ENCODE peak calls at places on chromosome 21, in nine cellular contexts. One of them, this sample, is unnamed.

GRCh38 chr21:15365751-15366392 is 301.1 kb upstream of the NRIP1 start:
- DNase-seq in lower lobe of right lung: no peak
- DNase-seq in Calu3: peak
- DNase-seq in mucosa of descending colon: no peak
- DNase-seq in WTC11: no peak
- DNase-seq in psoas muscle: no peak
- DNase-seq in CD8-positive, alpha-beta T cell: no peak
- DNase-seq in fibroblast of pulmonary artery: no peak
- DNase-seq in A549: no peak
- DNase-seq in this sample: no peak

GRCh38 chr21:36990508-36991205 is 15.8 kb upstream of the RIPPLY3 start:
- DNase-seq in fibroblast of pulmonary artery: no peak
- DNase-seq in lower lobe of right lung: no peak
- DNase-seq in A549: no peak
- DNase-seq in mucosa of descending colon: no peak
- DNase-seq in CD8-positive, alpha-beta T cell: no peak
- DNase-seq in WTC11: no peak
- DNase-seq in psoas muscle: no peak
- DNase-seq in Calu3: no peak
- DNase-seq in this sample: no peak

GRCh38 chr21:32316363-32317215 is 17.9 kb downstream of the MRAP start:
- DNase-seq in WTC11: no peak
- DNase-seq in mucosa of descending colon: no peak
- DNase-seq in lower lobe of right lung: no peak
- DNase-seq in Calu3: no peak
- DNase-seq in psoas muscle: no peak
- DNase-seq in fibroblast of pulmonary artery: no peak
- DNase-seq in A549: no peak
- DNase-seq in CD8-positive, alpha-beta T cell: no peak
- DNase-seq in this sample: no peak

GRCh38 chr21:25506887-25507286 is 100.4 kb downstream of the MRPL39 start:
- DNase-seq in Calu3: no peak
- DNase-seq in fibroblast of pulmonary artery: peak
- DNase-seq in A549: no peak
- DNase-seq in WTC11: no peak
- DNase-seq in psoas muscle: no peak
- DNase-seq in mucosa of descending colon: no peak
- DNase-seq in CD8-positive, alpha-beta T cell: no peak
- DNase-seq in lower lobe of right lung: no peak
- DNase-seq in this sample: no peak

GRCh38 chr21:36917487-36918158 is 48.8 kb downstream of the HLCS start:
- DNase-seq in mucosa of descending colon: no peak
- DNase-seq in psoas muscle: no peak
- DNase-seq in A549: peak
- DNase-seq in fibroblast of pulmonary artery: peak
- DNase-seq in Calu3: peak
- DNase-seq in lower lobe of right lung: no peak
- DNase-seq in WTC11: peak
- DNase-seq in CD8-positive, alpha-beta T cell: no peak
- DNase-seq in this sample: no peak

GRCh38 chr21:36718951-36719501 is 20.1 kb downstream of the SIM2 start:
- DNase-seq in fibroblast of pulmonary artery: no peak
- DNase-seq in Calu3: peak
- DNase-seq in psoas muscle: no peak
- DNase-seq in A549: no peak
- DNase-seq in WTC11: no peak
- DNase-seq in lower lobe of right lung: no peak
- DNase-seq in CD8-positive, alpha-beta T cell: no peak
- DNase-seq in mucosa of descending colon: peak
- DNase-seq in this sample: no peak

GRCh38 chr21:15667010-15667409 is 62.8 kb upstream of the USP25 start:
- DNase-seq in A549: no peak
- DNase-seq in psoas muscle: no peak
- DNase-seq in CD8-positive, alpha-beta T cell: no peak
- DNase-seq in WTC11: no peak
- DNase-seq in Calu3: no peak
- DNase-seq in mucosa of descending colon: no peak
- DNase-seq in fibroblast of pulmonary artery: peak
- DNase-seq in lower lobe of right lung: no peak
- DNase-seq in this sample: no peak

GRCh38 chr21:32320726-32321125 is 22.1 kb downstream of the MRAP start:
- DNase-seq in lower lobe of right lung: no peak
- DNase-seq in A549: no peak
- DNase-seq in fibroblast of pulmonary artery: no peak
- DNase-seq in CD8-positive, alpha-beta T cell: no peak
- DNase-seq in psoas muscle: no peak
- DNase-seq in Calu3: no peak
- DNase-seq in mucosa of descending colon: no peak
- DNase-seq in WTC11: no peak
- DNase-seq in this sample: no peak

GRCh38 chr21:33299181-33299752 is 25.5 kb upstream of the IFNAR1 start:
- DNase-seq in lower lobe of right lung: no peak
- DNase-seq in psoas muscle: no peak
- DNase-seq in A549: no peak
- DNase-seq in WTC11: no peak
- DNase-seq in fibroblast of pulmonary artery: no peak
- DNase-seq in CD8-positive, alpha-beta T cell: peak
- DNase-seq in mucosa of descending colon: peak
- DNase-seq in Calu3: peak
- DNase-seq in this sample: peak

GRCh38 chr21:27423906-27424595 is 457.2 kb upstream of the ADAMTS5 start:
- DNase-seq in mucosa of descending colon: no peak
- DNase-seq in A549: no peak
- DNase-seq in Calu3: peak
- DNase-seq in lower lobe of right lung: no peak
- DNase-seq in fibroblast of pulmonary artery: peak
- DNase-seq in WTC11: no peak
- DNase-seq in psoas muscle: no peak
- DNase-seq in CD8-positive, alpha-beta T cell: no peak
- DNase-seq in this sample: no peak

GRCh38 chr21:32545948-32546441 is 39.3 kb downstream of the TCP10L start:
- DNase-seq in CD8-positive, alpha-beta T cell: no peak
- DNase-seq in psoas muscle: no peak
- DNase-seq in lower lobe of right lung: no peak
- DNase-seq in Calu3: no peak
- DNase-seq in WTC11: no peak
- DNase-seq in A549: no peak
- DNase-seq in fibroblast of pulmonary artery: peak
- DNase-seq in mucosa of descending colon: no peak
- DNase-seq in this sample: no peak

GRCh38 chr21:15552914-15553491 is 176.8 kb upstream of the USP25 start:
- DNase-seq in lower lobe of right lung: no peak
- DNase-seq in WTC11: no peak
- DNase-seq in mucosa of descending colon: no peak
- DNase-seq in Calu3: no peak
- DNase-seq in fibroblast of pulmonary artery: peak
- DNase-seq in psoas muscle: no peak
- DNase-seq in A549: peak
- DNase-seq in CD8-positive, alpha-beta T cell: no peak
- DNase-seq in this sample: peak

GRCh38 chr21:36730291-36731281 is 31.7 kb downstream of the SIM2 start:
- DNase-seq in fibroblast of pulmonary artery: no peak
- DNase-seq in CD8-positive, alpha-beta T cell: no peak
- DNase-seq in Calu3: no peak
- DNase-seq in lower lobe of right lung: no peak
- DNase-seq in WTC11: no peak
- DNase-seq in A549: no peak
- DNase-seq in psoas muscle: no peak
- DNase-seq in mucosa of descending colon: no peak
- DNase-seq in this sample: no peak

GRCh38 chr21:45270306-45270821 is 17.3 kb downstream of the POFUT2 start:
- DNase-seq in psoas muscle: no peak
- DNase-seq in lower lobe of right lung: no peak
- DNase-seq in Calu3: no peak
- DNase-seq in mucosa of descending colon: no peak
- DNase-seq in fibroblast of pulmonary artery: no peak
- DNase-seq in CD8-positive, alpha-beta T cell: no peak
- DNase-seq in WTC11: peak
- DNase-seq in A549: no peak
- DNase-seq in this sample: no peak
- TF ChIP-seq CTCF in psoas muscle: no peak
- TF ChIP-seq CTCF in lower lobe of right lung: no peak
- TF ChIP-seq CTCF in Calu3: no peak
- TF ChIP-seq CTCF in mucosa of descending colon: no peak
- TF ChIP-seq CTCF in fibroblast of pulmonary artery: peak
- TF ChIP-seq CTCF in CD8-positive, alpha-beta T cell: no peak
- TF ChIP-seq CTCF in WTC11: no peak
- TF ChIP-seq CTCF in A549: no peak
- TF ChIP-seq CTCF in this sample: peak

DNA sequence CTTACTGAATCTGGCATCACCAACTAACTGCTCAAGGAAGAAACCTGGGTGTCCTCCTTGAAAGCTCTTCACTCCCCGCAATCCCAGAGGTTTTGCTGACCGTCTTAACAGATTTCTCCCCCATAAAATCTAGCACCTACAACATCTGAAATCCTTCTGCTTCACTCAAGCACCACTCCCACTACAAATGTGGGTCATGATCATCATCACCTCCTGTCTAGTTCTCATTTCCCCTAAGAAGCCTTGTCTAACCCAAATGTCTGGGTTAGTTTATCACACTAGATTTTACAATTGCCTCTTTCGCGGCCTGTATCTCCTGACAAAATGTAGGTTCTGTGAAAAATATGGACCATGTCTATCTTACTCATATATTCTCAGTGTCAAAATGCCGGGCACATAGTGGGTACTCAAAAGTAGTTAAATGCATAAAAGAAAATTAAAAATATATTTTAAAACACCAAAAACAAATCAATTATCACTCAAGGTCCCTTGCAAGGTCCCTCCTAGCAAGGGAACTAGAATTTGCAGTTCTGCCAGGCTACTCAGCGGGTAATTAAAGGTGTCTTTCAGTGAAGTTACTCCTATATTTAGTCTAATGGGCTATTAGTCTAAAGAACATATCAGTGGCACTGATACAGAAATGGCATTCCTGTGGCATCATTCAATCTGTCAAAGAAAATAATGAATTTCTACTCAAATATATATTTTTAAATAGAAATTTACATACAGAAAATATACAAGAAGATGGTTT is 19.6 kb downstream of the C21orf91 start:
- DNase-seq in A549: no peak
- DNase-seq in lower lobe of right lung: no peak
- DNase-seq in Calu3: no peak
- DNase-seq in CD8-positive, alpha-beta T cell: no peak
- DNase-seq in fibroblast of pulmonary artery: no peak
- DNase-seq in WTC11: no peak
- DNase-seq in psoas muscle: no peak
- DNase-seq in mucosa of descending colon: no peak
- DNase-seq in this sample: no peak
- TF ChIP-seq CTCF in A549: no peak
- TF ChIP-seq CTCF in lower lobe of right lung: no peak
- TF ChIP-seq CTCF in Calu3: no peak
- TF ChIP-seq CTCF in CD8-positive, alpha-beta T cell: no peak
- TF ChIP-seq CTCF in fibroblast of pulmonary artery: no peak
- TF ChIP-seq CTCF in WTC11: no peak
- TF ChIP-seq CTCF in psoas muscle: no peak
- TF ChIP-seq CTCF in mucosa of descending colon: no peak
- TF ChIP-seq CTCF in this sample: no peak

GRCh38 chr21:41973861-41974751 is 20.3 kb upstream of the C2CD2 start:
- DNase-seq in mucosa of descending colon: no peak
- DNase-seq in psoas muscle: peak
- DNase-seq in CD8-positive, alpha-beta T cell: no peak
- DNase-seq in lower lobe of right lung: no peak
- DNase-seq in fibroblast of pulmonary artery: peak
- DNase-seq in Calu3: no peak
- DNase-seq in A549: no peak
- DNase-seq in WTC11: no peak
- DNase-seq in this sample: peak
- TF ChIP-seq CTCF in mucosa of descending colon: no peak
- TF ChIP-seq CTCF in psoas muscle: no peak
- TF ChIP-seq CTCF in CD8-positive, alpha-beta T cell: no peak
- TF ChIP-seq CTCF in lower lobe of right lung: no peak
- TF ChIP-seq CTCF in fibroblast of pulmonary artery: peak
- TF ChIP-seq CTCF in Calu3: no peak
- TF ChIP-seq CTCF in A549: no peak
- TF ChIP-seq CTCF in WTC11: no peak
- TF ChIP-seq CTCF in this sample: no peak

GRCh38 chr21:38170705-38171682 is 85.8 kb upstream of the KCNJ15 start:
- DNase-seq in Calu3: no peak
- DNase-seq in lower lobe of right lung: no peak
- DNase-seq in A549: no peak
- DNase-seq in CD8-positive, alpha-beta T cell: no peak
- DNase-seq in psoas muscle: no peak
- DNase-seq in fibroblast of pulmonary artery: peak
- DNase-seq in WTC11: no peak
- DNase-seq in mucosa of descending colon: no peak
- DNase-seq in this sample: no peak
- TF ChIP-seq CTCF in Calu3: no peak
- TF ChIP-seq CTCF in lower lobe of right lung: no peak
- TF ChIP-seq CTCF in A549: no peak
- TF ChIP-seq CTCF in CD8-positive, alpha-beta T cell: no peak
- TF ChIP-seq CTCF in psoas muscle: no peak
- TF ChIP-seq CTCF in fibroblast of pulmonary artery: peak
- TF ChIP-seq CTCF in WTC11: no peak
- TF ChIP-seq CTCF in mucosa of descending colon: no peak
- TF ChIP-seq CTCF in this sample: no peak

GRCh38 chr21:43268804-43269186 is 100.0 kb downstream of the CRYAA start:
- DNase-seq in lower lobe of right lung: peak
- DNase-seq in CD8-positive, alpha-beta T cell: no peak
- DNase-seq in mucosa of descending colon: peak
- DNase-seq in A549: no peak
- DNase-seq in psoas muscle: peak
- DNase-seq in fibroblast of pulmonary artery: no peak
- DNase-seq in Calu3: no peak
- DNase-seq in WTC11: no peak
- DNase-seq in this sample: no peak
- TF ChIP-seq CTCF in lower lobe of right lung: no peak
- TF ChIP-seq CTCF in CD8-positive, alpha-beta T cell: no peak
- TF ChIP-seq CTCF in mucosa of descending colon: no peak
- TF ChIP-seq CTCF in A549: no peak
- TF ChIP-seq CTCF in psoas muscle: no peak
- TF ChIP-seq CTCF in fibroblast of pulmonary artery: no peak
- TF ChIP-seq CTCF in Calu3: no peak
- TF ChIP-seq CTCF in WTC11: no peak
- TF ChIP-seq CTCF in this sample: no peak

DNA sequence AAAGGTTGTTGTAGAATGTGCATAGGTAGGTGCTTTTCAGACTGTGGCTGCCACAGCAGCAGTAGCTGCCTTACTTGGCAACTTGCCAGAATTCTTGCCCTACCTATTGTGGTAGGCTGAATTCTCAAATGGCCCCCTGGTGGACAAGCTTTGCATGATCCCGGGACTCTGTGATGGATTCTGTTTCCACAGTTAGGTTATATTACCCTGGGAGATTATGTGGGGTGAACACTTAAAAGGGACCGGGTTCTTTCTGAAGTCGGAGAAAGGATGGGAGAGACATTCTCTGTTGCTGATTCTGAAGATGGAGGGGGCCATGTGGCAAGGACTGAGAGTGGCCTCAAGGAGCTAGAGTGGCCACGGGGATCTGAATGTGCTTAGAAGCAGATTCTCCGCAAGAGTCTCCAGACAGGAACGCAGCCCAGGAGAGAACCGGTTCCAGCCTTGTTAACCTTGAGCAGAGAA is 32.1 kb upstream of the KCNE1 start:
- DNase-seq in fibroblast of pulmonary artery: peak
- DNase-seq in A549: peak
- DNase-seq in lower lobe of right lung: peak
- DNase-seq in mucosa of descending colon: no peak
- DNase-seq in CD8-positive, alpha-beta T cell: no peak
- DNase-seq in psoas muscle: peak
- DNase-seq in Calu3: peak
- DNase-seq in WTC11: peak
- DNase-seq in this sample: peak
- TF ChIP-seq CTCF in fibroblast of pulmonary artery: peak
- TF ChIP-seq CTCF in A549: peak
- TF ChIP-seq CTCF in lower lobe of right lung: peak
- TF ChIP-seq CTCF in mucosa of descending colon: no peak
- TF ChIP-seq CTCF in CD8-positive, alpha-beta T cell: peak
- TF ChIP-seq CTCF in psoas muscle: peak
- TF ChIP-seq CTCF in Calu3: peak
- TF ChIP-seq CTCF in WTC11: peak
- TF ChIP-seq CTCF in this sample: no peak